ENCODE peak calls at places on chromosomes 12 and 14, in six cellular contexts. H, Z, F, T, A and U are unnamed samples.

GRCh38 chr14:75059642-75060041 is 4.2 kb downstream of the ACYP1 start:
- DNase-seq in A (no peak), F (no peak), T (no peak), H (no peak), Z (peak; percentile 76), U (no peak)

GRCh38 chr12:79737875-79738718 is 47.3 kb upstream of the PAWR start:
- DNase-seq in F (peak; percentile 54), Z (peak; percentile 57), H (no peak), A (peak; percentile 76), T (peak; percentile 84), U (peak; percentile 79)

GRCh38 chr12:66144796-66145754 is 14.5 kb upstream of the LLPH start:
- DNase-seq in H (peak; percentile 46), T (peak; percentile 94), F (peak; percentile 52), Z (peak; percentile 55), A (peak; percentile 81), U (peak; percentile 96)

GRCh38 chr14:59541731-59542130 is 34.9 kb downstream of the CCDC175 start:
- DNase-seq in H (no peak), Z (no peak), F (no peak), T (no peak), A (no peak), U (no peak)

GRCh38 chr12:123390415-123391093 is 6.6 kb downstream of the KMT5A start:
- DNase-seq in H (no peak), F (no peak), Z (no peak), A (no peak), T (no peak), U (no peak)

GRCh38 chr12:71014180-71014785 is 93.7 kb upstream of the PTPRR start:
- DNase-seq in Z (peak; percentile 32), T (peak; percentile 87), F (peak; percentile 51), H (no peak), A (peak; percentile 64), U (peak; percentile 88)

GRCh38 chr14:36054353-36055051 is 122.0 kb downstream of the PTCSC3 start:
- DNase-seq in A (no peak), Z (no peak), F (no peak), H (no peak), T (no peak), U (no peak)

GRCh38 chr14:100888789-100889315 is 14.7 kb downstream of the RTL1 start:
- DNase-seq in Z (no peak), A (no peak), F (no peak), H (no peak), T (no peak), U (peak; percentile 39)

GRCh38 chr14:94481468-94482131 is 5.6 kb upstream of the SERPINA9 start:
- DNase-seq in F (no peak), T (peak; percentile 66), A (no peak), Z (peak; percentile 76), H (no peak), U (peak; percentile 14)

GRCh38 chr14:23284654-23285529 is 1.0 kb downstream of the HOMEZ start:
- DNase-seq in Z (peak; percentile 57), F (no peak), H (no peak), T (peak; percentile 26), A (no peak), U (peak; percentile 21)

GRCh38 chr14:87067597-87067996 is 925.4 kb downstream of the GALC start:
- DNase-seq in T (no peak), F (no peak), Z (no peak), H (no peak), A (no peak), U (no peak)

GRCh38 chr12:79174656-79175055 is 310.1 kb downstream of the SYT1 start:
- DNase-seq in A (peak; percentile 46), F (peak; percentile 42), T (peak; percentile 83), H (no peak), Z (peak; percentile 36), U (peak; percentile 87)

GRCh38 chr14:72850360-72850759 is 43.5 kb downstream of the DPF3 start:
- DNase-seq in H (no peak), A (no peak), F (no peak), Z (no peak), T (no peak), U (no peak)

GRCh38 chr14:24944800-24945199 is 105.1 kb downstream of the STXBP6 start:
- DNase-seq in Z (no peak), T (no peak), F (no peak), H (no peak), A (no peak), U (no peak)

GRCh38 chr12:29730481-29730880 is 53.3 kb downstream of the TMTC1 start:
- DNase-seq in T (no peak), Z (no peak), H (no peak), A (no peak), F (no peak), U (no peak)

GRCh38 chr12:14756331-14757143 is 46.7 kb downstream of the WBP11 start:
- DNase-seq in F (no peak), T (no peak), H (no peak), A (peak; percentile 92), Z (no peak), U (peak; percentile 20)

GRCh38 chr14:51604078-51604477 is 47.6 kb upstream of the FRMD6 start:
- DNase-seq in H (no peak), F (no peak), T (peak; percentile 88), Z (peak; percentile 77), A (no peak), U (peak; percentile 92)

GRCh38 chr12:116520801-116521471 is 38.2 kb upstream of the MAP1LC3B2 start:
- DNase-seq in H (no peak), Z (peak; percentile 73), T (peak; percentile 46), F (no peak), A (no peak), U (peak; percentile 61)

GRCh38 chr14:62592877-62593276 is 452.4 kb downstream of the KCNH5 start:
- DNase-seq in T (peak; percentile 41), F (no peak), Z (peak; percentile 62), H (no peak), A (no peak), U (peak; percentile 22)

GRCh38 chr14:96268426-96269358 is 12.7 kb downstream of the BDKRB1 start:
- DNase-seq in Z (peak; percentile 99), A (no peak), F (no peak), T (peak; percentile 92), H (no peak), U (peak; percentile 92)

GRCh38 chr14:105476937-105477658 is 2.5 kb downstream of the CRIP2 start:
- DNase-seq in A (no peak), H (peak; percentile 82), F (no peak), T (no peak), Z (no peak), U (no peak)

GRCh38 chr12:124623344-124623885 is 56.0 kb upstream of the NCOR2 start:
- DNase-seq in T (no peak), F (no peak), Z (no peak), A (no peak), H (no peak), U (no peak)

GRCh38 chr12:1469063-1469462 is 125.3 kb downstream of the FBXL14 start:
- DNase-seq in T (no peak), H (no peak), F (no peak), A (no peak), Z (no peak), U (no peak)

GRCh38 chr12:104172564-104172935 is 34.5 kb upstream of the NFYB start:
- DNase-seq in Z (no peak), A (no peak), F (no peak), T (no peak), H (no peak), U (no peak)
- H3K4me3 ChIP-seq in Z (no peak overlapping the region), A (no peak overlapping the region), F (no peak overlapping the region), T (no peak overlapping the region), H (no peak overlapping the region), U (no peak overlapping the region)

DNA sequence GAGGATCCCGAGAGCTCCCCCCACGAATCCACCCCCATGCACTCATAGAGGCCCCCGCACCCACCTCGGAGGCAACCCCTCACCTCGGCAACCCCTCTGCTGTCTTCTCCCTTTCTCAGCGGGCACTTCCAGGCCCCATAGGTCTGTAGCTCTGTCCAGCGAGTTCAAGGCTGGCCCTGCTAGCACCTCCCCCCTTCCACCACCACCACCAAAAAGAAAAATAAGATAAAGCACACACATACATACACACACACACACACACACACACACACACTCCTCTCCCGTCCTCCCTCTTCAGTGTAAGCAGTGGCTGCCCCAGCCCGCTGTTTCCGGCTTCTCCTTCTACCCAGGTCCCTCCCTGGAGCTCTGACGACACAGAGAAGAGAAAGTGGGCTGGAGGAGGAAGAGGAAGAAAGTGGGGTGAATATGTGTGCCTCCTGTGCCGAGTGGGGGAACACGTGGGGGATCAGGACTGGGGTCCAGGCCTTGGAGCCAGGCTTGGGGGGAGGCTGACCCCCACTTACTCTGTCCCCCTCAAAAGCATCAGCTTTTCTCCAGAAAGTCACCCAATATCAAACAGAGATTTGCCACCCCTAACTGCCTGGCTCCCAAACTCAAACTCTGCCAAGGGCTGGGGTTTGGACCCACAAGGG is at the start of gene STAT6:
- DNase-seq in F (no peak), Z (peak; percentile 82), T (peak; percentile 90), H (peak; percentile 87), A (peak; percentile 77), U (peak; percentile 95)
- TF ChIP-seq CTCF in F (no peak), Z (no peak), T (no peak), H (no peak), A (no peak), U (no peak)

GRCh38 chr14:91329615-91330014 is 85.1 kb upstream of the GPR68 start:
- DNase-seq in A (no peak), H (no peak), Z (no peak), T (no peak), F (no peak), U (no peak)
- H3K4me3 ChIP-seq in A (no peak overlapping the region), H (no peak overlapping the region), Z (no peak overlapping the region), T (no peak overlapping the region), F (no peak overlapping the region), U (no peak overlapping the region)

GRCh38 chr12:92404921-92405320 is 259.3 kb upstream of the BTG1 start:
- DNase-seq in H (no peak), T (no peak), A (no peak), F (no peak), Z (no peak), U (no peak)

GRCh38 chr12:92404259-92404894 is 258.7 kb upstream of the BTG1 start:
- DNase-seq in F (no peak), A (no peak), T (no peak), Z (no peak), H (no peak), U (no peak)

GRCh38 chr12:92411687-92412086 is 266.0 kb upstream of the BTG1 start:
- DNase-seq in F (no peak), A (no peak), T (no peak), H (peak; percentile 21), Z (no peak), U (no peak)

GRCh38 chr12:92403210-92404175 is 257.8 kb upstream of the BTG1 start:
- DNase-seq in A (no peak), H (no peak), T (no peak), F (no peak), Z (no peak), U (no peak)

DNA sequence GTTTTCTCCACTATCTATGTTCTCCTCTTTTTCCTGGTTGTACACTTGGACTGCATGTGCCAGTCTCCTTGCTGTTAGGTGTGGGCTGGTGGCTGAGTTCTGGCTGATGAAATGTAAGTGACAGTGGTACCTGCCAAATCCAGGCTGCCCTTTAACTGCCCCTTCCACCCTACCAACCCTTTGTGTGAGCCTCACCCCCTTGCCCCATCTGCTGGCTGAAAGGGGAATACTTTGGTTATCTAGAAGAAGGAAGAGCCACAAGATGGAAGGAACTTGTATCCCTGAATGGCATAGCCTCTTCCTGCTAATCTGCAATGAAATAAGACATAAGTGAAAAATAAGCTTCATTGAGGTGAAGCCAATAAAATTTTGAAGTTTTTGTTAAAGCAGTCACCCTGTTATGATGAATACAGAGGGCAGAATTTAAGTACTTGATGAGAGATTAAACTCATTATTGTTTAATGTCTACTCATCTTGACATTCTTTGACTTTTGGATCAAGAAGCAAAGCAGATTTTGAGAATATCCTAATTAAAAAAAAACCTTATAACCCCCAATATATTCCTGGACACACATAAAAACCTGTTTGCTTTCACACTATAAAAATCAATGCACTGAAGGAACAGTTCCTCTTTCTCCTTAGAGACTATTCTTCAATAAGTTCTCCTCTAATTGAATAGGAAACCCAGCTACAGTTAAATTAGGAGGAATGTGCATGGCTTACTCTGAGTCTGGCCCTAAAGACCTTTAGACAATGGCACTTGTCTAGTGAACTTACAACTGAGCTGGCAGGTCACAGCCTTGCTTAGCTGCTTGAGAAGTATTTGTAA is 262.6 kb upstream of the BTG1 start:
- DNase-seq in T (peak; percentile 47), A (peak; percentile 77), H (no peak), F (peak; percentile 40), Z (peak; percentile 55), U (peak; percentile 44)
- TF ChIP-seq CTCF in T (peak; percentile 42), A (peak; percentile 83), H (no peak), F (peak; percentile 65), Z (peak; percentile 66), U (peak; percentile 60)